ENCODE peak calls at places on chromosomes 11 and 22, in five cellular contexts. D is fibroblast of villous mesenchyme, Z is nephron progenitor cell, T is lower lobe of right lung, X is tibial nerve. I is an unnamed sample.

GRCh38 chr11:71580057-71581003 is 2.3 kb downstream of the KRTAP5-11 start:
- DNase-seq in X (no peak), D (peak), T (no peak), Z (peak), I (peak)

GRCh38 chr11:83549984-83550667 is 264.0 kb upstream of the CCDC90B start:
- DNase-seq in T (no peak), X (no peak), Z (no peak), D (no peak), I (no peak)

GRCh38 chr22:44180706-44181032 is at the start of gene PARVG:
- DNase-seq in D (no peak), X (no peak), Z (no peak), T (no peak), I (no peak)

GRCh38 chr11:3747704-3748103 is 49.6 kb downstream of the NUP98 start:
- DNase-seq in T (no peak), Z (no peak), D (peak), X (no peak), I (no peak)

GRCh38 chr11:83608571-83608970 is 322.4 kb upstream of the CCDC90B start:
- DNase-seq in D (no peak), X (no peak), Z (no peak), T (no peak), I (no peak)

GRCh38 chr11:2662430-2663299 is 37.1 kb downstream of the KCNQ1OT1 start:
- DNase-seq in Z (no peak), D (no peak), X (no peak), T (no peak), I (no peak)

GRCh38 chr11:122306776-122307479 is 190.9 kb upstream of the BLID start:
- DNase-seq in Z (no peak), X (no peak), D (no peak), T (no peak), I (no peak)

GRCh38 chr11:29200776-29201574 is 815.9 kb downstream of the KCNA4 start:
- DNase-seq in X (no peak), T (no peak), D (no peak), Z (no peak), I (no peak)

GRCh38 chr11:108218455-108218854 is 4.0 kb downstream of the NPAT start:
- DNase-seq in D (no peak), X (no peak), T (no peak), Z (no peak), I (no peak)

GRCh38 chr11:12043221-12043620 is 34.8 kb upstream of the DKK3 start:
- DNase-seq in X (no peak), T (no peak), D (no peak), Z (no peak), I (no peak)

GRCh38 chr11:112024178-112024777 is 930 bp upstream of the DLAT start:
- DNase-seq in Z (no peak), T (no peak), D (no peak), X (no peak), I (no peak)

GRCh38 chr11:45806072-45806933 is 1.4 kb downstream of the SLC35C1 start:
- DNase-seq in Z (no peak), X (no peak), T (peak), D (no peak), I (no peak)

GRCh38 chr11:27699242-27699925 is 871 bp downstream of the BDNF start:
- DNase-seq in T (no peak), Z (peak), D (peak), X (no peak), I (peak)

GRCh38 chr22:50303848-50304527 is 3.5 kb downstream of the PLXNB2 start:
- DNase-seq in X (no peak), D (no peak), T (peak), Z (peak), I (no peak)

GRCh38 chr11:34359548-34359891 is 1.7 kb upstream of the ABTB2 start:
- DNase-seq in T (no peak), Z (no peak), D (no peak), X (no peak), I (no peak)
- TF ChIP-seq CTCF in T (peak), Z (peak), D (no peak), X (peak), I (no peak)

GRCh38 chr22:17753401-17753989 is 20.8 kb downstream of the BID start:
- DNase-seq in Z (no peak), T (no peak), X (no peak), D (peak), I (no peak)

GRCh38 chr22:17751596-17751995 is 22.7 kb downstream of the BID start:
- DNase-seq in T (no peak), X (no peak), Z (no peak), D (no peak), I (no peak)

GRCh38 chr22:17749605-17750395 is 24.5 kb downstream of the BID start:
- DNase-seq in Z (no peak), X (no peak), D (no peak), T (no peak), I (no peak)

GRCh38 chr22:17748555-17749353 is 25.5 kb downstream of the BID start:
- DNase-seq in Z (peak), X (no peak), D (peak), T (no peak), I (no peak)

GRCh38 chr22:17754233-17754925 is 19.9 kb downstream of the BID start:
- DNase-seq in D (no peak), T (no peak), X (no peak), Z (no peak), I (no peak)
- TF ChIP-seq CTCF in D (peak), T (no peak), X (no peak), Z (no peak), I (peak)

GRCh38 chr11:75939992-75940391 is 125.0 kb downstream of the UVRAG start:
- DNase-seq in Z (no peak), X (no peak), D (no peak), T (no peak), I (no peak)
- TF ChIP-seq CTCF in Z (no peak), X (no peak), D (no peak), T (no peak), I (no peak)

GRCh38 chr22:32380991-32381390 is 23.3 kb downstream of the RFPL3 start:
- DNase-seq in T (no peak), Z (no peak), D (no peak), X (no peak), I (peak)

GRCh38 chr22:32376681-32377080 is 19.0 kb downstream of the RFPL3 start:
- DNase-seq in T (no peak), Z (no peak), X (no peak), D (no peak), I (no peak)

GRCh38 chr22:32375678-32376450 is 18.2 kb downstream of the RFPL3 start:
- DNase-seq in Z (no peak), D (no peak), T (no peak), X (no peak), I (no peak)

DNA sequence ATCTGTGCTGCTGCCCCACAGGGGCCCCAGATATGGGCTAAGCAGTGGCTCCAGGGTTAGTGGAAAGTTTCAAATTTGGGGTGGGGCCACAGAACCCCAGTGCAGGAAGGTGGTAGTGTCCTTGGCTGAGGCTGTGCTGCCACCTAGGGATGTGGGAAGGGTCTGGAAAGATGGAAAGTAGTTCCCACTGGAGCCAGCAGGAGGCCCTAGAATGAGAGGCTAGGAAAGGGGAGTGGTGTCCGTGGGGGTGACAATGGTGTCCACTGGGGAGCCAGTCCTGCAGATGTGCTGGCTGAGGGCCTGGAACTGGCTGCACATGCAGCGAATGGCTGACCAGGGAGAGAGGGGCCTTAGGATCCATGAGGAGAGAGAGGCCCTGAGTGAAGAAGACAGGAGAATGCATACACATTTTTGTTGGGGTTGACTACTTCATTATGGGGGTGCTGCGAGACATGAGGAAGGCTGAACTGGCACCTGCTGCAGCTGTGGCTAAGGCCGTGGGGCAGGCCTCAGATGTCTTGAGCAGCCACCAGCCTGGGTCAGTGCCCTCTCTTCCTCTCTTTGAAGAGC is 21.1 kb downstream of the RFPL3 start:
- DNase-seq in X (no peak), T (no peak), Z (peak), D (peak), I (peak)
- TF ChIP-seq CTCF in X (peak), T (peak), Z (peak), D (peak), I (peak)

DNA sequence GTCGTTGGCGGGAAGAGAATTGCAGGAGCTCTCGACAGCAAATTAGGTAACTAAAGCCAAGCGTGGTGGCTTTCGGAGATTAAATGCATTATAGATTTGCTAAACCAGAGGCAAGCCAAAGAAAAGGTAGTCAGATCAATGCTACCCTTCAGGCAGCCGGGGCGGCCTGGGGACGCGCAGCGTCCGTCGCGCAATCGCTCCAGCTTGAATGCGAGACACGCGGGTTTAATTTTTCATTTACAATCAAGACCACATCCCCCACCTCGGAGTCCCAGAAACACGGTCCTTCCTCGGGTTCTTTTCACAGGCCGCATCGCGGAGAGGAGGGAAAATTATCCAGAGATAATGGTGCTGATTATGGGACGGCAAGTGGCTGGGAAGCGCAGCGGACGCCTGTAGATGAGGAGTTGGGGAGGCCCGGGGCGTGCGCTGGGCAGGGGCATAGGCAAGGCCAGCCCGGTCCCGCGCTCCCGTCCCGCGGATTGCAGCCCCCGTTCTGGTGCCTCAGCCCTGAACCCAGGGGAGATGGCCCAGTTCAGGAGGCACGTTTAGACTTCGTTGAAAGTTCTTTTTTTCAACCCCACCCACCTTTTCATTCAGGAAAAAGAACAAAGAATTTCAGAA is 350.4 kb downstream of the CADM1 start:
- DNase-seq in D (no peak), T (no peak), X (no peak), Z (no peak), I (no peak)
- TF ChIP-seq CTCF in D (no peak), T (no peak), X (no peak), Z (no peak), I (no peak)

DNA sequence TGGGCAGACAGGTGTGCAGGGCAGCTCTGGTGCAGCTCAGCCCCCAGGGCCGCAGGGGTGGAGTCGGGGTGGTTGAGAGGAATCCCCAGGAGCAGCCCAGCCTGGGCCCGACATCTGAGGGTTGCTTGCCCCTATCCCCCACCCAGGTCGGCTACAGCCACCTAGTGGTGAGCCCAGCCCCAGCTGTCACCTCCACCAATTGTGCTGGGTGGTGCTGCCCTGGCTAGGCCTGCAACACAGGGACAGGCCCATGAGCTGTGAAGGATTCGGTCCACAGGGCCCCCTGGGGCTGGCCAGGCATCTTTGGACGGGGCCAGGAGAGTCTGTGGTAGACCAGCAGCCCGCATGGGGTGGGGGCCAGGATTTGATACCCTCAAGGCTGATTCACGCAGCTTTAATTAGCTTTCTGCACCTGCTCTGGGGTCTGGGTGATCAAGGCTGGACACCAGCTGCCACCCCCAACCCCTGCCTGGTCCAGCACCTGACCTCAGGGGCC is 29.5 kb downstream of the RTN4R start:
- DNase-seq in D (peak), Z (peak), X (no peak), T (peak), I (peak)
- TF ChIP-seq CTCF in D (peak), Z (peak), X (no peak), T (peak), I (peak)

GRCh38 chr22:25940479-25940878 is 198.5 kb downstream of the MYO18B start:
- DNase-seq in Z (no peak), T (no peak), X (no peak), D (no peak), I (no peak)
- TF ChIP-seq CTCF in Z (no peak), T (no peak), X (no peak), D (no peak), I (no peak)

DNA sequence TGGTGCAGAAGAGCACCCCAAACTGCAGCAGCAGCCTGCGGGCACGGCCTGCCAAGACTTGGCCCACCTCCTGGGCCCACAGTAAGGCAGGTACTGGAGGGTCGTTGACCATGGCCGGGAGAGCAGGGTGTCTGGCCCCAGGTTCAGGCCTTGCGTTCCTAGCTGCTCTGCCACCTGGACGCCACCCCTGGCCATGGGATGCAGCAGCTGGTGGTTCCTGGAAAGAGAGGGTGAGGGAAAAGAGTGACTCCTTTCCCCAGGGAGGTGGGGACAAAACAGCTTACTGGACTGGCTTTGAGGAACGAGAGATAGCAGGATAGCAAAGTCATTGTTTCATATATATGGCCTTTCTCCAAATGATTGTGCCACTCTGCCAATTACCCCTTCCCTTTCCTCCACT is 1.8 kb downstream of the BSCL2 start:
- DNase-seq in Z (no peak), D (no peak), X (no peak), T (no peak), I (no peak)
- TF ChIP-seq CTCF in Z (no peak), D (no peak), X (no peak), T (no peak), I (no peak)

DNA sequence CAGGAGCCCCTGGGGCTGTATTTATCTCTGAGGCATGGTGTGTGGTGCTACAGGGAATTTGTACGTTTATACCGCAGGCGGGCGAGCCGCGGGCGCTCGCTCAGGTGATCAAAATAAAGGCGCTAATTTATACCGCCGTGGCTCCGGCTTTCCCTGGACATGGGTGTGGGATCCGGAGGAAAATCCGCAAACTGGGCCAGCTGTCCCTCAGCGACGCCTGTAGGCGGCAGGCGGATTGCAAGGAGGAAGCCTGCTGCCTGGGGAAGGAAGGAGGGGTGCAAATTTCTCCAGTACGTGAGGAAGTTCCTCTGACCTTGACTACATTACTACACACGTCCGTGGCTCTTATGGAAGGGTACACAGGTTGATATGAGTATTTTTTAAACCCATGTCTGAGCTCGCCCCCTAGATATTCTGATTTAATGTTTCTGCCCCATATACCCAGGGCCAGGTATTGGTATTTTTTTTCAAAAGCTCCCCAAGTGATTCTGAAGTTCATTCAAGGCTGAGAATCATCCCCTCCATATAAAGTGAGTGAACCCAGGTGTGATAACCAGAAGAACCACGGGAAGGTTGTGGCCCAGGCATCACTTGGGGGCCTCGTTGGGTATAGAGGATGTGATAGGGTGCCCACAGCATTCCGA is 2.8 kb downstream of the MYOD1 start:
- DNase-seq in X (no peak), Z (peak), D (no peak), T (no peak), I (no peak)
- TF ChIP-seq CTCF in X (no peak), Z (peak), D (peak), T (no peak), I (peak)

GRCh38 chr22:31105282-31105929 is 2.0 kb downstream of the SELENOM start:
- DNase-seq in Z (no peak), X (no peak), T (no peak), D (no peak), I (no peak)

GRCh38 chr22:31103899-31104694 is 3.3 kb downstream of the SELENOM start:
- DNase-seq in D (no peak), T (no peak), Z (no peak), X (no peak), I (no peak)

GRCh38 chr22:31103111-31103510 is 4.3 kb downstream of the SELENOM start:
- DNase-seq in T (no peak), X (no peak), Z (no peak), D (no peak), I (no peak)

GRCh38 chr22:31106001-31106571 is 1.3 kb downstream of the SELENOM start:
- DNase-seq in X (no peak), Z (no peak), T (no peak), D (peak), I (no peak)

DNA sequence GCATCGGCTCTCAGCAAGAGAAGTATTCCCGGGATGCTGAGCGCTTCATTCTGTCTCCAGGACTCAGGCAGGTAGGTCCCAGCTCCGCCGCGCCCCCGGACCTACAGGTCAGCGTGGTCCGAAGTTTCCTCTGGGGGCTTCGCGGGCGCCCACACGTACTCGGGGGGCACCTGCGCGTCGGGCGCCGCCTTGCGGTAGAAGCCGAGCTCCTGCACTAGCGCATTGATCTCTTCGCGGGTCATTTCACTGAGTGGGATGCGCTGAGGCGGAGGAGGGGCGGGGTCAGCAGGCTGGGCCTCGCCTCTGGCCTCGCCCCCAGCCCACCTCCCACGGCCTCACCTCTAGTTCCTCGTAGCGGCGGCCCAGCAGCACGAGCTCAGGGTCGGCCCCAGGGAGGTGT is 2.5 kb downstream of the SELENOM start:
- DNase-seq in T (no peak), X (no peak), D (no peak), Z (peak), I (no peak)
- TF ChIP-seq CTCF in T (no peak), X (peak), D (no peak), Z (peak), I (peak)

I was measured in endothelial cell of umbilical vein.